ENCODE peak calls at places on chromosomes 1 and 21, in four cellular contexts. N is sigmoid colon, P is thyroid gland, F is A549. T is an unnamed sample.

GRCh38 chr1:194975913-194976312 is 1632.3 kb downstream of the KCNT2 start:
- DNase-seq in N (no peak), P (no peak), F (peak; percentile 39), T (no peak)

GRCh38 chr1:228340686-228341449 is 65.8 kb downstream of the TRIM11 start:
- DNase-seq in N (peak; percentile 53), P (peak; percentile 1), F (no peak), T (peak; percentile 10)

GRCh38 chr21:45615145-45615711 is 28.3 kb upstream of the PCBP3 start:
- DNase-seq in N (peak; percentile 58), P (no peak), F (peak; percentile 25), T (peak; percentile 36)

GRCh38 chr1:24702511-24703293 is 42.5 kb upstream of the CLIC4 start:
- DNase-seq in N (no peak), P (peak; percentile 23), F (peak; percentile 40), T (no peak)

GRCh38 chr1:87402192-87403046 is 73.7 kb downstream of the LMO4 start:
- DNase-seq in N (no peak), P (no peak), F (no peak), T (no peak)

GRCh38 chr1:59498640-59499039 is 201.7 kb downstream of the FGGY start:
- DNase-seq in N (no peak), P (peak; percentile 23), F (no peak), T (no peak)

GRCh38 chr21:45529785-45530422 is 12.3 kb downstream of the SLC19A1 start:
- DNase-seq in N (peak; percentile 43), P (no peak), F (no peak), T (no peak)

GRCh38 chr1:53449026-53449425 is 10.2 kb upstream of the DMRTB1 start:
- DNase-seq in N (no peak), P (no peak), F (no peak), T (no peak)

GRCh38 chr21:19853709-19854575 is 1144.3 kb upstream of the NCAM2 start:
- DNase-seq in N (no peak), P (no peak), F (no peak), T (no peak)

GRCh38 chr1:155978325-155978972 is at the start of gene ARHGEF2:
- DNase-seq in N (peak; percentile 92), P (peak; percentile 72), F (peak; percentile 80), T (peak; percentile 69)

GRCh38 chr1:18575620-18576019 is 55.0 kb upstream of the PAX7 start:
- DNase-seq in N (peak; percentile 69), P (peak; percentile 48), F (no peak), T (peak; percentile 72)

GRCh38 chr1:222928212-222928611 is 113.4 kb downstream of the DISP1 start:
- DNase-seq in N (peak; percentile 75), P (peak; percentile 63), F (peak; percentile 18), T (peak; percentile 79)

GRCh38 chr1:245802941-245803665 is 648.3 kb downstream of the KIF26B start:
- DNase-seq in N (no peak), P (no peak), F (no peak), T (no peak)

GRCh38 chr1:217062566-217062965 is 339.3 kb upstream of the ESRRG start:
- DNase-seq in N (no peak), P (peak; percentile 19), F (no peak), T (no peak)

GRCh38 chr1:223426936-223427335 is 33.7 kb downstream of the CCDC185 start:
- DNase-seq in N (no peak), P (no peak), F (no peak), T (no peak)

GRCh38 chr1:211579434-211580302 is 707 bp upstream of the SLC30A1 start:
- DNase-seq in N (peak; percentile 91), P (peak; percentile 92), F (peak; percentile 48), T (peak; percentile 93)

GRCh38 chr21:43352568-43353281 is 74.2 kb downstream of the SIK1 start:
- DNase-seq in N (no peak), P (no peak), F (peak; percentile 71), T (no peak)

GRCh38 chr1:201883786-201884185 is 4.9 kb upstream of the SHISA4 start:
- DNase-seq in N (no peak), P (no peak), F (no peak), T (peak; percentile 46)

GRCh38 chr1:22525646-22526045 is 37.6 kb upstream of the EPHA8 start:
- DNase-seq in N (no peak), P (no peak), F (no peak), T (no peak)

GRCh38 chr21:16302851-16303282 is 573.1 kb downstream of the USP25 start:
- DNase-seq in N (peak; percentile 76), P (peak; percentile 14), F (peak; percentile 53), T (peak; percentile 29)

GRCh38 chr1:101846820-101847219 is 149.9 kb downstream of the OLFM3 start:
- DNase-seq in N (no peak), P (no peak), F (no peak), T (no peak)

GRCh38 chr1:46171351-46171750 is 3.5 kb upstream of the TSPAN1 start:
- DNase-seq in N (no peak), P (peak; percentile 82), F (no peak), T (no peak)

GRCh38 chr1:103108525-103109150 is 316 bp upstream of the COL11A1 start:
- DNase-seq in N (peak; percentile 61), P (peak; percentile 35), F (peak; percentile 4), T (peak; percentile 23)

GRCh38 chr1:160410412-160411005 is 10.1 kb downstream of the VANGL2 start:
- DNase-seq in N (no peak), P (no peak), F (no peak), T (no peak)

GRCh38 chr1:113292660-113293626 is 97.4 kb upstream of the MAGI3 start:
- DNase-seq in N (no peak), P (no peak), F (no peak), T (peak; percentile 19)

GRCh38 chr1:59375321-59376220 is 78.7 kb downstream of the FGGY start:
- DNase-seq in N (no peak), P (no peak), F (peak; percentile 9), T (no peak)

GRCh38 chr1:243301059-243301458 is 45.2 kb downstream of the SDCCAG8 start:
- DNase-seq in N (no peak), P (no peak), F (no peak), T (no peak)

GRCh38 chr21:16588433-16588860 is 858.7 kb downstream of the USP25 start:
- DNase-seq in N (peak; percentile 85), P (peak; percentile 73), F (peak; percentile 71), T (peak; percentile 43)

GRCh38 chr1:23469372-23469982 is 14.5 kb downstream of the ASAP3 start:
- DNase-seq in N (no peak), P (no peak), F (no peak), T (no peak)

GRCh38 chr1:9685833-9686232 is 34.3 kb downstream of the PIK3CD start:
- DNase-seq in N (no peak), P (no peak), F (no peak), T (no peak)

GRCh38 chr1:59204001-59204400 is 92.9 kb upstream of the FGGY start:
- DNase-seq in N (no peak), P (peak; percentile 23), F (no peak), T (no peak)

DNA sequence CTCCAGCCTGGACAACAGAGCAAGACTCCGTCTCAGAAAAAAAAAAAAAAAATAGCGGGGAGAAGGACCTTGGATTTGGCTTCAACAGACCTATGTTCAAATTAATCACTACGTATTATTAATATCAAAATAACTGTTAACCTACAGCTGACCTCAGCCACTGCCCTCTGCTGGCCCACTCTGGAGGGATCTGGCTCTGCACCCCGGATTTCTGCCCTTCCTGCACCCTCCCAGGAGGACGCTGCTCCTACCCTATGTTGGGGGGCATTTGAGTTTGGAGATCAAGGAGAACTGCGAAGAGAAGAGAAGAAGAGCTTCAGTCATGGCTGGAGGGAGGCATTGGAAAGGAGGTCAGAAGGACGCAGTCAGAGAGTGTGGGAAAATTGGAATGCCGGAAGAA is 96.7 kb downstream of the PSMG1 start:
- DNase-seq in N (no peak), P (no peak), F (no peak), T (no peak)
- H3K4me1 ChIP-seq in N (no peaks in the 10 kb centered on the region), P (peaks cover 21% of the 10 kb centered on the region), F (no peaks in the 10 kb centered on the region), T (peaks cover 11% of the 10 kb centered on the region)

DNA sequence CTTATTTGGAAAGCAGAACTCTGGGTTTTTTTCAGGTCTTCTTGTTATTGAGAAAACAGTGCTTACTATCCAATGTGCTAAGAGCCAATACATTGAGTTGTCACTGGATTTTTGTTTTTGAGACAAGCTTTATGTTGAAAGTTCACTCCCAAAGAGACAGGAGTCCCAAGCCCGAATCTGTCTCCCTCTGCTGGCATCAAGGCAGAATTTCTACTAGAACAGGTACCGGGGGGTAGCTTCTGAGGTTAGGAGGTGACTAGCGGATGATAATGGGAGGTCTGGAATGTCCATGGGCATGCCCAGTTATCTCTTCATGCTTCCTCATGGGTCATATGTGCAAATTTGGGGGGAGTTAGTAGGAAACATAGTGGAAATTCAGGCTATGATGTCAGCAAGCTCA is 25.1 kb downstream of the ZNF124 start:
- DNase-seq in N (no peak), P (no peak), F (no peak), T (no peak)
- H3K9me3 ChIP-seq in N (no peaks in the 10 kb centered on the region), P (no peaks in the 10 kb centered on the region), F (peaks cover 92% of the 10 kb centered on the region), T (no peaks in the 10 kb centered on the region)

DNA sequence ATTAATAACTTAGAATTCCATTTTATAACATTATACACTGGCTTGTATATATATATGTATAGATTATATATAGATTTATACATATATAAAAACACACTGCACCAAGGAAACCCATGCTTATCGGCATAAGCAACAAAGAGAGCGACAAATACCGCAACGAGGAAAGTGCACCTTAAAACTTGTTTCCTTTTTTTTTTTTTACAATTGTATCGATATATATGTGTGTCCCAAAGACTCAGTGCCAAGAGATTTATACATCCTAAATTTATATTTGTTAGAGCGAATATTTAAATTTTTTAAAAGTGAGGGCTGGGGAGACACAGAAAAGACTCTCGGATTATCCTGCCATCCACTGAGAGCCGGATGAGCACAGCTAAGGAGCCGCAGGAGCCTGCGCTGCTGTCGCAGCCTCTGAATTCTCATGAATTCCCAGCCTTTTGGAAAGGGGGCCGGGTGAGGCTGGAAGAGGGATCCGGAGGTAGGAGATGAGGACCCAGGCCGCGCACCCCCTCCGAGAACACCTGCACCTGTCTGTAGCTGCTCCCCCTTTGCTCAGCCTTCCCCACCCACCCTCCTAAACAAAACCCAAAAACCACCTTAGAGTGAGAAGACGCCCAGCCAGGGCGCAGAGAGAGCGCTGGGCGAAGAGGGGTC is 5.2 kb downstream of the DMRTA2 start:
- DNase-seq in N (no peak), P (no peak), F (no peak), T (no peak)
- H3K4me1 ChIP-seq in N (no peaks in the 10 kb centered on the region), P (peaks cover 4% of the 10 kb centered on the region), F (no peaks in the 10 kb centered on the region), T (peaks cover 36% of the 10 kb centered on the region)

GRCh38 chr1:14710331-14710730 is 111.8 kb downstream of the KAZN start:
- DNase-seq in N (no peak), P (no peak), F (no peak), T (no peak)

GRCh38 chr1:14706656-14707055 is 108.2 kb downstream of the KAZN start:
- DNase-seq in N (no peak), P (no peak), F (no peak), T (no peak)

GRCh38 chr1:14705824-14706223 is 107.3 kb downstream of the KAZN start:
- DNase-seq in N (no peak), P (no peak), F (no peak), T (no peak)

GRCh38 chr1:14704846-14705245 is 106.4 kb downstream of the KAZN start:
- DNase-seq in N (no peak), P (no peak), F (no peak), T (no peak)

DNA sequence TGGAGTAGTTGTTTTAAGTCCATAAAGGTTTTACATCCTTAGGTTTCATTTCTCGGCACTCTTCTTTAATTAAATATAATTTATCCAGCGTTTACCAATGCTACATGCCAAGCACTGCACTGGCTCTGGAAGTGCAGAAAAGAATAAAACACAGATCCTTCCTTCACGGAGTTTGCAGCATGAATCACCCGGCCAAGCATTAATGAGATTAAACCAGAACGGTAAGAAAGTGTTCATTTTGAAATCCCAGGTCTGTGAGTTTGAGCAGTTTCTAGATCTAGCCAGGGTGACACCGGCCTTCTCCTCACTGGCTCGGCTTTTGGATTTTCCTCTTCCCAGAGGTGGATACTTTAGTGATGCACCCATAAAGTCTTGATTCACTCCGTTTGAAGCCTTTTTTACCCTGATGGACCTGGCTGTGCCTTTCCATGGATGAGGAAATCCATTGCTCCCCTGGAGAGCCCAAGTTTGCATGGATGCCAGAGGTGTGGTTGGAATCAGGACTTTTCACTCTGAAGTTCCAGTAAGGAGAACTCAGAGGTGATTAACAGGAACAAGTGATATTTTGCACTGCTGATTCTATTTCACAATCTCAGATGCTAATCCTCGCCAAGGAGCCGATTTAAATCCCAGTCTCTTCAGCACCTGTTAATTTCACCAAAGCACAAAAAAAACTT is 109.4 kb downstream of the KAZN start:
- DNase-seq in N (no peak), P (no peak), F (no peak), T (no peak)
- H3K9me3 ChIP-seq in N (no peaks in the 10 kb centered on the region), P (no peaks in the 10 kb centered on the region), F (no peaks in the 10 kb centered on the region), T (no peaks in the 10 kb centered on the region)

T was measured in body of pancreas.